ENCODE peak calls at places on chromosome 20, in six cellular contexts. Z is tibial nerve, K is IMR-90, I is adrenal gland, V is HCT116, R is transverse colon. Q is an unnamed sample.

GRCh38 chr20:50883856-50884255 is 47.4 kb downstream of the ADNP start:
- DNase-seq in I (no peak), V (no peak), R (no peak), K (no peak), Z (no peak), Q (no peak)

GRCh38 chr20:4297141-4297826 is 281.9 kb upstream of the RNF24 start:
- DNase-seq in Z (no peak), R (no peak), K (peak), V (no peak), I (no peak), Q (no peak)

GRCh38 chr20:1479831-1480595 is 11.2 kb downstream of the SIRPB2 start:
- DNase-seq in V (no peak), Z (no peak), K (no peak), R (no peak), I (no peak), Q (no peak)

GRCh38 chr20:62403331-62403730 is 3.8 kb downstream of the CABLES2 start:
- DNase-seq in R (no peak), Z (no peak), I (no peak), K (no peak), V (no peak), Q (no peak)

GRCh38 chr20:25859649-25860530 is 163.2 kb upstream of the ZNF337 start:
- DNase-seq in K (no peak), R (peak), Z (peak), I (peak), V (no peak), Q (no peak)

GRCh38 chr20:37243076-37243936 is 18.3 kb downstream of the GHRH start:
- DNase-seq in K (no peak), Z (no peak), R (no peak), V (no peak), I (no peak), Q (no peak)

GRCh38 chr20:48776306-48776705 is 51.5 kb downstream of the PREX1 start:
- DNase-seq in I (no peak), Z (no peak), K (peak), R (no peak), V (no peak), Q (no peak)

GRCh38 chr20:54172856-54173652 is 732 bp downstream of the CYP24A1 start:
- DNase-seq in R (no peak), K (no peak), I (no peak), V (no peak), Z (no peak), Q (no peak)

GRCh38 chr20:5774438-5774837 is 24.2 kb downstream of the SHLD1 start:
- DNase-seq in V (no peak), R (no peak), Z (no peak), K (no peak), I (no peak), Q (no peak)

GRCh38 chr20:59749293-59749680 is 144.9 kb downstream of the PHACTR3 start:
- DNase-seq in I (no peak), K (peak), V (no peak), Z (no peak), R (no peak), Q (no peak)

GRCh38 chr20:59082077-59082740 is 39.6 kb upstream of the PRELID3B start:
- DNase-seq in K (peak), Z (no peak), R (no peak), V (peak), I (no peak), Q (no peak)

GRCh38 chr20:2093200-2093781 is 8.3 kb upstream of the STK35 start:
- DNase-seq in R (peak), I (no peak), Z (no peak), V (peak), K (no peak), Q (no peak)

GRCh38 chr20:35698298-35699126 is 640 bp downstream of the NFS1 start:
- DNase-seq in V (no peak), I (peak), K (no peak), Z (no peak), R (no peak), Q (no peak)

GRCh38 chr20:1509237-1509636 is 18.0 kb upstream of the SIRPB2 start:
- DNase-seq in Z (no peak), K (peak), I (no peak), R (no peak), V (peak), Q (no peak)

GRCh38 chr20:40446868-40447267 is 242.2 kb downstream of the MAFB start:
- DNase-seq in V (no peak), R (no peak), Z (no peak), I (no peak), K (no peak), Q (no peak)

GRCh38 chr20:44691424-44692423 is 23.4 kb upstream of the CCN5 start:
- DNase-seq in R (no peak), K (no peak), Z (peak), I (no peak), V (no peak), Q (no peak)

GRCh38 chr20:45970646-45971424 is 1.2 kb downstream of the ZNF335 start:
- DNase-seq in I (peak), R (peak), Z (peak), K (peak), V (no peak), Q (no peak)

GRCh38 chr20:51802170-51802745 is at the start of gene SALL4:
- DNase-seq in R (no peak), V (no peak), Z (no peak), K (no peak), I (no peak), Q (no peak)

GRCh38 chr20:17651761-17652388 is 30.2 kb downstream of the RRBP1 start:
- DNase-seq in I (no peak), V (no peak), R (no peak), K (no peak), Z (no peak), Q (no peak)

GRCh38 chr20:49595811-49596545 is 28.0 kb upstream of the PTGIS start:
- DNase-seq in V (no peak), Z (no peak), I (no peak), R (no peak), K (peak), Q (no peak)

GRCh38 chr20:62540504-62540903 is 64.7 kb upstream of the GATA5 start:
- DNase-seq in Z (no peak), I (no peak), R (no peak), V (no peak), K (no peak), Q (no peak)

GRCh38 chr20:25033250-25033940 is 24.5 kb downstream of the ACSS1 start:
- DNase-seq in Z (no peak), V (no peak), I (no peak), K (no peak), R (no peak), Q (no peak)

GRCh38 chr20:25739615-25740320 is 43.1 kb upstream of the ZNF337 start:
- DNase-seq in K (peak), V (no peak), R (no peak), Z (no peak), I (no peak), Q (no peak)

GRCh38 chr20:22795897-22796296 is 211.5 kb upstream of the FOXA2 start:
- DNase-seq in V (peak), Z (peak), I (no peak), R (peak), K (peak), Q (no peak)

GRCh38 chr20:15317546-15318242 is 980.3 kb upstream of the FLRT3 start:
- DNase-seq in K (no peak), I (no peak), R (no peak), V (no peak), Z (no peak), Q (no peak)

GRCh38 chr20:25553819-25554296 is 31.5 kb downstream of the NINL start:
- DNase-seq in I (no peak), R (no peak), K (peak), Z (no peak), V (no peak), Q (no peak)

GRCh38 chr20:35355372-35355771 is 56.4 kb downstream of the UQCC1 start:
- DNase-seq in I (no peak), Z (no peak), K (peak), V (no peak), R (no peak), Q (no peak)

GRCh38 chr20:10131612-10132345 is 86.9 kb upstream of the SNAP25 start:
- DNase-seq in R (peak), V (no peak), I (peak), Z (no peak), K (peak), Q (no peak)

GRCh38 chr20:36575066-36575743 is 1.8 kb downstream of the TGIF2 start:
- DNase-seq in V (no peak), K (peak), R (peak), Z (peak), I (peak), Q (no peak)

GRCh38 chr20:56202493-56203077 is 45.9 kb upstream of the MC3R start:
- DNase-seq in K (no peak), I (no peak), V (no peak), R (no peak), Z (no peak), Q (no peak)

GRCh38 chr20:38935285-38935684 is 9.1 kb downstream of the FAM83D start:
- DNase-seq in K (no peak), R (no peak), Z (no peak), V (no peak), I (no peak), Q (no peak)
- TF ChIP-seq CTCF in K (peak), R (no peak), Z (no peak), V (peak), I (no peak), Q (peak)

DNA sequence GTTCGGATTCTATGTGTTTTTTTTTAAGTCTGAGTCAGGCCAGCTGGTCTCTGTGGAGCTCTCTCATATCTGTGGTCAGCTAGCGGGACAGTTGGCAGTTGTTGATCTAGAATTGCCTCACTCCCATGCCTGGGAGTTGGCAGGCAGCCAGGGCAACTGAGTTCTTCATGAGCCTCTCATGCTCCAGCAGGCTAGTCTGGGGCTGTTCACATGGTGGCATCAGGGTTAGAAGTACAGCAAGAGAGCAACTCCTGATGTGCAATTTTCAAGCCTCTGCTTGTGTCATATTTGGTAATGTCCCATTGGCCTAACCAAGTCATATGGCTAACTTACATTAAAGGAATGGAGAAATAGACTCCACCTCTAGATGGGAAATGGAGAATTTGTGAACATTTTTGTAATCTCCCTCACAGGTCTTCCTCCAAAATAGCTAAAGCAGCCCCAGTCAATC is 6.7 kb upstream of the IFT52 start:
- DNase-seq in V (no peak), K (peak), Z (peak), R (peak), I (peak), Q (no peak)
- TF ChIP-seq POLR2A in V (no peak), K (no peak), Z (no peak), R (no peak), I (no peak), Q (no peak)

GRCh38 chr20:3126527-3126859 is 33.2 kb downstream of the FASTKD5 start:
- DNase-seq in I (no peak), V (no peak), R (no peak), K (no peak), Z (no peak), Q (no peak)

GRCh38 chr20:3121955-3122610 is 37.6 kb upstream of the AVP start:
- DNase-seq in K (no peak), Z (no peak), R (no peak), I (no peak), V (no peak), Q (no peak)

GRCh38 chr20:3119044-3119443 is 34.5 kb upstream of the AVP start:
- DNase-seq in I (no peak), K (no peak), V (no peak), R (no peak), Z (no peak), Q (no peak)

GRCh38 chr20:3121271-3121911 is 36.9 kb upstream of the AVP start:
- DNase-seq in V (no peak), I (no peak), R (no peak), K (no peak), Z (no peak), Q (no peak)

GRCh38 chr20:3123542-3123941 is 36.1 kb downstream of the FASTKD5 start:
- DNase-seq in Z (no peak), R (no peak), K (no peak), I (no peak), V (no peak), Q (no peak)
- H3K27ac ChIP-seq in Z (no peak), R (no peak), K (no peak), I (no peak), V (no peak), Q (no peak)

GRCh38 chr20:23889775-23890187 is 10.2 kb upstream of the CST5 start:
- DNase-seq in I (peak), V (peak), K (peak), Z (no peak), R (peak), Q (no peak)
- TF ChIP-seq CTCF in I (peak), V (peak), K (peak), Z (peak), R (peak), Q (peak)

Q was measured in esophagus squamous epithelium.